ENCODE peak calls at places on chromosomes 5 and 9, in four cellular contexts. C is HepG2, U is mesendoderm, B is astrocyte. D is an unnamed sample.

GRCh38 chr9:81472701-81473100 is 216.6 kb downstream of the TLE1 start:
- DNase-seq in B (no peak), U (no peak), C (no peak), D (no peak)

GRCh38 chr9:127137640-127138360 is 15.4 kb upstream of the ANGPTL2 start:
- DNase-seq in U (no peak), B (no peak), C (no peak), D (no peak)

GRCh38 chr5:107011530-107012115 is 659.1 kb downstream of the EFNA5 start:
- DNase-seq in C (no peak), B (peak; percentile 4), U (no peak), D (no peak)

GRCh38 chr5:156391139-156391538 is 64.2 kb downstream of the SGCD start:
- DNase-seq in U (no peak), C (peak; percentile 51), B (peak; percentile 83), D (no peak)

GRCh38 chr9:82491604-82492003 is 503.0 kb downstream of the SPATA31D1 start:
- DNase-seq in U (no peak), B (peak; percentile 50), C (no peak), D (no peak)

GRCh38 chr9:129166962-129167557 is 11.0 kb downstream of the IER5L start:
- DNase-seq in B (peak; percentile 67), C (peak; percentile 58), U (peak; percentile 86), D (peak; percentile 84)

GRCh38 chr5:56676091-56676768 is 139.1 kb upstream of the MAP3K1 start:
- DNase-seq in U (no peak), B (no peak), C (peak; percentile 92), D (peak; percentile 12)

GRCh38 chr9:120932086-120932818 is 5.7 kb upstream of the TRAF1 start:
- DNase-seq in C (no peak), B (no peak), U (no peak), D (no peak)

GRCh38 chr9:93580654-93581380 is 4.4 kb downstream of the PHF2 start:
- DNase-seq in U (no peak), C (peak; percentile 72), B (no peak), D (no peak)

GRCh38 chr9:101543098-101543735 is 9.6 kb downstream of the RNF20 start:
- DNase-seq in B (no peak), U (no peak), C (no peak), D (no peak)

GRCh38 chr5:142191776-142192175 is 83.2 kb downstream of the NDFIP1 start:
- DNase-seq in U (no peak), C (no peak), B (no peak), D (no peak)

GRCh38 chr9:98367371-98367900 is 112.0 kb upstream of the TBC1D2 start:
- DNase-seq in U (no peak), C (no peak), B (peak; percentile 21), D (no peak)

GRCh38 chr5:36369092-36369737 is 67.5 kb upstream of the RANBP3L start:
- DNase-seq in C (no peak), U (no peak), B (peak; percentile 55), D (no peak)

GRCh38 chr9:128115187-128116103 is 12.1 kb downstream of the PTGES2 start:
- DNase-seq in U (no peak), C (peak; percentile 83), B (no peak), D (no peak)

GRCh38 chr5:146284016-146284415 is 54.6 kb upstream of the POU4F3 start:
- DNase-seq in B (no peak), C (no peak), U (no peak), D (no peak)
- H3K4me3 ChIP-seq in B (peak overlapping the region; percentile 17), C (no peak overlapping the region), U (no peak overlapping the region), D (peak overlapping the region; percentile 25)

GRCh38 chr9:106886111-106887046 is 23.4 kb downstream of the ZNF462 start:
- DNase-seq in B (no peak), U (no peak), C (no peak), D (no peak)

GRCh38 chr9:106883626-106884190 is 20.7 kb downstream of the ZNF462 start:
- DNase-seq in C (no peak), B (peak; percentile 57), U (no peak), D (peak; percentile 32)

GRCh38 chr9:106885451-106885850 is 22.5 kb downstream of the ZNF462 start:
- DNase-seq in U (no peak), C (no peak), B (peak; percentile 75), D (peak; percentile 24)

GRCh38 chr9:106888992-106889631 is 26.1 kb downstream of the ZNF462 start:
- DNase-seq in C (no peak), B (no peak), U (peak; percentile 65), D (no peak)

DNA sequence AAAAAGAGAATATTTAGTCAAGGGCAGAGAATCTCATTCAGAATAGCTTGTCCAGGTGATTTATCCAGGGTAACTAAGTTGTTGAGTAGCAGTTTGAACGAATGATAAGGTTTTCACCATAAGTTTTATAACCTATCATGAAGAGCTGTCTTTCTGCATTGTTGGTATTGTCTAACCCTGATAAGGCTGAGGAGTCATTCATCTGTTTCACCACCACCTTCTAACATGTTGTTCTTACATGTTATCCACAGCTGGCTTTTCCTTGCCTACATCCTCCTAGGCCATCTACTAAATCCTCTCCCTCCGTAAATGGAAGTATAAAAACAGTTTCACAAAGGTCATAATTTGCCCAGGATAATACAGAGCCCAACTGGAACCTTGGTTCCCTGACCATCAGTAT is 24.1 kb downstream of the ZNF462 start:
- DNase-seq in B (no peak), U (no peak), C (no peak), D (no peak)
- H3K4me1 ChIP-seq in B (peaks cover 13% of the 10 kb centered on the region), U (peaks cover 11% of the 10 kb centered on the region), C (no peaks in the 10 kb centered on the region), D (peaks cover 35% of the 10 kb centered on the region)

DNA sequence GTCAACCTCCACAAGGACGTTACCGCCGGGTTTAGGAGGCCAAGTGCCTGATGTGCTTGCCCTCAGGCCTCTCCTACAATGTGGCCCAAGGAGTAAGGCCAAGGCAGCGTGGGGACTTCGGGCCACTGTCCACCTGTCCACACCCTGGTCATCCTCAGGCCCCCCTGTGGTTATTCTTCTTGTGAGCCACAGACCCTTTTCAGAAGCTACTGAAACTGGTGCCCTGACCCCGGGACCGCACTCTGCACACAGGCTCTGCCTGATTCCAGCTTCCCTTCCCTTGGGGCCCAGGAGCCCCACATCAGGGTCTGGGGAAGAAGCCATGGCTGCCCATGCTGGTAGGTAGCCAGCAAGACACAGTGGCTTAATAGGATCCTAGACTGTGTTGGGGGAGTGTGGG is 128.8 kb downstream of the OLFM1 start:
- DNase-seq in B (no peak), C (no peak), U (no peak), D (no peak)
- H3K9ac ChIP-seq in B (no peak overlapping the region), C (no peak overlapping the region), U (no peak overlapping the region), D (no peak overlapping the region)

DNA sequence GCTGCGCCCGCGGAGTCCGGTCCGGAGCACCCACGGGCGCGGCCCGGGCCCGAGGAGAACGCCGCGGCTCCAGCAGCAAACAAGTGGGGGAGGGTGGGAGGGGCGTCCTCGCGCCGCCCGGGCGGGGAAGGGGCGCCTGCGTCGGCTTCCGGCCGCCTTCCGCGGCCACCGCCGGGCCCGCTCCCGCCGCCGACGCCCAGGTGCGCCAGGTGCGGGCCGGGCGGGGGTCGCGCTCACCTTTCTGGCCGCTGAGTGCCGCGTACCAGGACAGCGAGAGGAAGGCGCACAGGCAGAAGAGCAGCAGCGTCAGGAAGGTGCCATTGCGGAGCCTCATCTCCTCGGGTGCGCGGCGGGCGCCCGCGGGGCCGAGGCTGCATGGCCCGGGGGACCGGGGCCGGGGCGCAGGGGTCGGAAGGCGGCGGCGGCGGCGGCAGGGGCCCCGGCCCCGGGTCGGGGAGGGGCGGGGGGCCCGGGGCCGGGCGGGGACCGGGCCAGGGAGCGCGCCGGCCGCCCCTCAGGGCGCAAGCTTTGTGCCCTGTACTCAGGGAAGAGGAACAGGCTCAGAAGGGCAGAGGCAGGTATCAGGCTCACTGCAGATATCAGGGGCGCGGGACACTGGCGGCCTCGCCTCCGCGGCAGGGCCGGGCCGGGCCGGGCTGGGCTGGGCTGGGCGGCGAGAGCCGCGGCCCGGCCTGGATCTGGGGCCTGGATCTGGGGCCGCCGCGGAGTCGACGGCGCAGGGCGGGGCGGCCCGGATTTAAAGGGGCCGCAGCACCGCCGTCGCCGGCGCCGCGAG is at the start of gene MGAT4B:
- DNase-seq in B (peak; percentile 48), C (no peak), U (peak; percentile 83), D (peak; percentile 91)
- H3K4me3 ChIP-seq in B (peak within 1 kb of the TSS; percentile 71), C (peak within 1 kb of the TSS; percentile 95), U (peak within 1 kb of the TSS; percentile 82), D (peak within 1 kb of the TSS; percentile 85)

DNA sequence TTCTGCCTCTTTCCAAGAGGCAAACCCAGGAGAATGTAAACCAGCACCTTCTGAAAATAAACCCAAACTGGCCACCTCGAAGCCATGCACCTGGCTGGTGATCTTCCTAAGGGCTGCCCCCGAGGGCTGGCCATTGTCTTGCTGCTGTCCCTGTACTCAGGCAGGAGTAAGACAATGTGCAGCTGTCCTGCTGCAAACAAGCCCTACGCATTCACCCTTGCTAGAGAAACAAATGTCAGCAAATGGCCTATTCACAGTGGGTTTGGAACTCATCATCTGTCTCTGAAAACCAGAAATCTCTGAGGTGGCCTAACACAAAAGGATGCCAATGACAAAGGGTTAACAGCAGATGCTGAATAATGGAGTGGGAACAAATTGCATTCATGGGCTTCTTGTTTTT is 261.8 kb upstream of the VLDLR start:
- DNase-seq in U (no peak), C (no peak), B (no peak), D (no peak)
- H3K4me1 ChIP-seq in U (no peaks in the 10 kb centered on the region), C (no peaks in the 10 kb centered on the region), B (no peaks in the 10 kb centered on the region), D (no peaks in the 10 kb centered on the region)

GRCh38 chr5:27472875-27473274 is 434.5 kb upstream of the CDH9 start:
- DNase-seq in U (peak; percentile 48), C (peak; percentile 33), B (no peak), D (no peak)

GRCh38 chr5:27474395-27474794 is 436.0 kb upstream of the CDH9 start:
- DNase-seq in C (no peak), U (no peak), B (no peak), D (peak; percentile 13)

GRCh38 chr5:27473300-27474053 is 435.1 kb upstream of the CDH9 start:
- DNase-seq in B (no peak), C (peak; percentile 21), U (peak; percentile 73), D (no peak)

GRCh38 chr5:27475063-27475462 is 436.7 kb upstream of the CDH9 start:
- DNase-seq in C (no peak), B (no peak), U (peak; percentile 22), D (no peak)

GRCh38 chr5:27474054-27474323 is 435.6 kb upstream of the CDH9 start:
- DNase-seq in U (peak; percentile 12), B (no peak), C (no peak), D (no peak)
- H3K9ac ChIP-seq in U (no peak overlapping the region), B (no peak overlapping the region), C (peak overlapping the region; percentile 97), D (peak overlapping the region; percentile 74)

DNA sequence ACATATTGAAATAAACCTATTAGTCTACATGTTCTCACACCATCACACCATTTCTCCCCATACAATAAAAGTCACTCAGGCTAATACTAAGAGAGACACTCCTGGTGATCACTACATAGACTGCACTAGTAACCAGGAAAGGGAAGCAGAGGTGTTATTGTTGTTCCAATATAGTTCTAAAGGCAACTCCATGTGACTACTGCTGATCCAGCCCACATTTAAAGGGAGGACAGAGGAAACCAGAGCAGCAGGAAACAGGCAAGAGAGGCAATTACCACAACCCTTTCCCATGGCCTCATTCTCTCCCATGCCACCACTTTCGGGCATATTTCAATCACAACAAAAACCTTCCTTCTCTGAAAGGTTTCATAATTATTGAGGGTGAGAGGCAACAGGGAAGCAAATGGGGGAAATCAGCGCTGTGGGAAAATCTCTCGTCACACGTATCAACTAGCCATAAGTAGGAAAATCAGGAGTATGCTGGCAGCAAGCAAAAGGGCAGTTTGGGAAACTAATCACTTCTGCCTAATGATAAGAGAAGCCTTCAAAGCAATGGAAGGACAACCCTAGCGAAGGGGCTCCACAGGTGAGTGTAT is 1.8 kb downstream of the UBAP2 start:
- DNase-seq in B (no peak), C (no peak), U (peak; percentile 42), D (peak; percentile 31)
- H3K4me3 ChIP-seq in B (peak overlapping the region; percentile 88), C (peak overlapping the region; percentile 92), U (peak overlapping the region; percentile 3), D (peak overlapping the region; percentile 85)

GRCh38 chr9:130667117-130667430 is 2.7 kb downstream of the PRDM12 start:
- DNase-seq in C (no peak), B (no peak), U (no peak), D (no peak)
- H3K4me1 ChIP-seq in C (peaks cover 10% of the 10 kb centered on the region), B (no peaks in the 10 kb centered on the region), U (no peaks in the 10 kb centered on the region), D (no peaks in the 10 kb centered on the region)

D was measured in adipocyte.